ENCODE peak calls at places on chromosomes 7 and 10, in nine cellular contexts. E is sciatic nerve; I is CD4-positive, alpha-beta T cell; X is NCI-H510A; Z is NCI-H1417; P is Karpas-422; W is fibroblast of lung; R is T-helper 1 cell; J is heart left ventricle. Q is an unnamed sample.

GRCh38 chr7:130363156-130363847 is 17.0 kb upstream of the CPA1 start:
- DNase-seq in I (no peak), R (no peak), P (no peak), X (no peak), Z (no peak), J (no peak), W (peak), E (peak), Q (no peak)

GRCh38 chr10:44384601-44385422 is at the start of gene CXCL12:
- DNase-seq in I (no peak), R (no peak), J (peak), P (no peak), Z (no peak), W (no peak), E (peak), X (no peak), Q (peak)

GRCh38 chr10:71244638-71245419 is 32.5 kb downstream of the UNC5B start:
- DNase-seq in P (no peak), W (peak), X (no peak), J (peak), E (peak), Z (no peak), R (no peak), I (no peak), Q (peak)

GRCh38 chr7:15783971-15784693 is 97.6 kb upstream of the MEOX2 start:
- DNase-seq in J (no peak), E (no peak), R (no peak), P (no peak), X (no peak), I (no peak), Z (no peak), W (no peak), Q (peak)

GRCh38 chr7:136049117-136049516 is 72.0 kb upstream of the MTPN start:
- DNase-seq in J (no peak), Z (no peak), E (no peak), W (no peak), X (no peak), I (no peak), R (no peak), P (no peak), Q (peak)

GRCh38 chr10:88114368-88114767 is 250.9 kb downstream of the PTEN start:
- DNase-seq in X (no peak), I (no peak), J (peak), R (no peak), E (no peak), P (peak), Z (peak), W (peak), Q (peak)

GRCh38 chr7:27167170-27167505 is 1.8 kb upstream of the HOXA9 start:
- DNase-seq in J (peak), E (peak), P (no peak), R (no peak), W (no peak), I (no peak), X (peak), Z (no peak), Q (no peak)

GRCh38 chr10:50260791-50261281 is 9.5 kb upstream of the ASAH2 start:
- DNase-seq in I (no peak), W (no peak), E (no peak), X (no peak), P (peak), Z (no peak), J (no peak), R (no peak), Q (no peak)

GRCh38 chr7:64882341-64883112 is 20.5 kb upstream of the ZNF273 start:
- DNase-seq in Z (no peak), X (no peak), J (peak), I (no peak), R (no peak), P (no peak), E (peak), W (peak), Q (peak)

GRCh38 chr7:139571651-139572050 is 48.2 kb downstream of the CLEC2L start:
- DNase-seq in I (no peak), E (no peak), Z (no peak), J (no peak), R (no peak), P (no peak), X (no peak), W (no peak), Q (no peak)

GRCh38 chr10:131001438-131001837 is 310.1 kb downstream of the TCERG1L start:
- DNase-seq in J (no peak), I (no peak), W (no peak), E (no peak), R (no peak), P (peak), X (no peak), Z (no peak), Q (peak)

GRCh38 chr7:44133295-44133694 is 7.8 kb downstream of the MYL7 start:
- DNase-seq in X (no peak), W (no peak), P (no peak), E (no peak), R (no peak), I (no peak), Z (no peak), J (no peak), Q (no peak)

GRCh38 chr7:97971120-97971989 is 18.6 kb downstream of the OCM2 start:
- DNase-seq in P (peak), R (no peak), Z (no peak), I (no peak), E (no peak), W (peak), J (no peak), X (no peak), Q (no peak)

GRCh38 chr7:131007439-131008330 is 273.7 kb upstream of the KLF14 start:
- DNase-seq in E (no peak), Z (peak), W (peak), I (peak), J (no peak), R (peak), X (peak), P (peak), Q (peak)

GRCh38 chr10:14423111-14423744 is 92.5 kb upstream of the FRMD4A start:
- DNase-seq in X (no peak), Z (no peak), W (no peak), I (no peak), E (no peak), R (no peak), J (no peak), P (no peak), Q (no peak)

GRCh38 chr10:124249812-124250432 is 156.5 kb upstream of the CHST15 start:
- DNase-seq in P (peak), R (no peak), J (no peak), X (no peak), W (no peak), I (no peak), E (no peak), Z (no peak), Q (no peak)

GRCh38 chr10:69359089-69360025 is 57.4 kb downstream of the TACR2 start:
- DNase-seq in W (peak), Z (no peak), R (peak), I (peak), X (no peak), E (no peak), J (peak), P (no peak), Q (no peak)

GRCh38 chr7:113366122-113366521 is 247.8 kb upstream of the SMIM30 start:
- DNase-seq in X (no peak), P (no peak), I (no peak), E (no peak), W (no peak), Z (no peak), R (no peak), J (no peak), Q (no peak)

GRCh38 chr7:41825927-41826480 is 123.1 kb upstream of the INHBA start:
- DNase-seq in X (no peak), E (no peak), P (no peak), Z (no peak), W (no peak), J (no peak), I (no peak), R (no peak), Q (no peak)

GRCh38 chr7:35513828-35514227 is 181.1 kb downstream of the HERPUD2 start:
- DNase-seq in W (no peak), P (no peak), X (no peak), J (no peak), I (no peak), E (no peak), Z (no peak), R (no peak), Q (no peak)

GRCh38 chr7:1144269-1144771 is 15.7 kb downstream of the ZFAND2A start:
- DNase-seq in R (no peak), X (no peak), E (peak), J (no peak), P (peak), Z (no peak), I (no peak), W (peak), Q (peak)

GRCh38 chr10:16626697-16627096 is 105.0 kb upstream of the C1QL3 start:
- DNase-seq in W (no peak), Z (no peak), R (no peak), E (no peak), I (no peak), J (no peak), P (no peak), X (no peak), Q (no peak)

GRCh38 chr10:101818958-101819633 is 852 bp upstream of the OGA start:
- DNase-seq in I (no peak), Z (peak), X (peak), J (no peak), W (no peak), P (no peak), E (peak), R (no peak), Q (no peak)

GRCh38 chr10:97673736-97674525 is 13.1 kb downstream of the AVPI1 start:
- DNase-seq in R (no peak), Z (no peak), E (no peak), X (no peak), P (no peak), W (peak), I (no peak), J (no peak), Q (peak)

GRCh38 chr7:102063736-102064135 is 222.9 kb upstream of the SH2B2 start:
- DNase-seq in Z (no peak), I (no peak), J (no peak), W (no peak), P (no peak), X (no peak), R (no peak), E (peak), Q (no peak)

GRCh38 chr10:58400609-58401008 is 15.4 kb downstream of the TFAM start:
- DNase-seq in J (no peak), I (no peak), X (no peak), R (no peak), P (no peak), W (peak), Z (no peak), E (no peak), Q (no peak)

GRCh38 chr10:77165445-77166316 is 471.9 kb downstream of the KCNMA1 start:
- DNase-seq in W (peak), Z (peak), R (no peak), P (peak), I (no peak), J (no peak), X (peak), E (no peak), Q (peak)

GRCh38 chr7:22331704-22332103 is 25.2 kb downstream of the RAPGEF5 start:
- DNase-seq in R (no peak), Z (no peak), W (no peak), E (no peak), P (no peak), J (no peak), X (no peak), I (no peak), Q (no peak)

GRCh38 chr7:153043440-153043839 is 283.9 kb downstream of the ACTR3B start:
- DNase-seq in P (no peak), I (no peak), E (no peak), W (no peak), R (no peak), X (no peak), Z (no peak), J (no peak), Q (no peak)

GRCh38 chr10:29688230-29688634 is 53.5 kb upstream of the SVIL start:
- DNase-seq in P (no peak), J (no peak), I (no peak), Z (peak), W (no peak), X (no peak), R (no peak), E (no peak), Q (no peak)

GRCh38 chr10:35451103-35452016 is 115.1 kb downstream of the CCNY start:
- DNase-seq in E (no peak), R (no peak), I (no peak), Z (no peak), J (peak), P (no peak), W (peak), X (no peak), Q (no peak)

GRCh38 chr10:94397549-94398370 is 4.6 kb upstream of the TBC1D12 start:
- DNase-seq in P (no peak), X (no peak), Z (no peak), I (no peak), R (no peak), J (no peak), E (no peak), W (no peak), Q (no peak)

GRCh38 chr10:106535304-106535964 is 629.1 kb downstream of the SORCS1 start:
- DNase-seq in P (no peak), I (no peak), R (no peak), X (no peak), Z (no peak), J (no peak), W (no peak), E (no peak), Q (no peak)

GRCh38 chr10:102395677-102396197 is at the start of gene NFKB2:
- DNase-seq in I (no peak), R (no peak), W (no peak), X (no peak), J (no peak), P (no peak), Z (no peak), E (no peak), Q (no peak)

GRCh38 chr7:94297397-94297838 is 97.3 kb upstream of the COL1A2 start:
- DNase-seq in X (no peak), W (peak), R (no peak), E (peak), Z (no peak), I (no peak), P (no peak), J (peak), Q (peak)

Q was measured in testis.